ENCODE peak calls at places on chromosome X, in six cellular contexts. R is prostate gland, M is GM12878, G is H1, K is upper lobe of left lung, B is stomach. W is an unnamed sample.

GRCh38 chrX:56802921-56803848 is 74.1 kb downstream of the NBDY start:
- DNase-seq in R (peak), M (peak), G (peak), K (no peak), B (peak), W (peak)

GRCh38 chrX:50536955-50537354 is 66.3 kb upstream of the DGKK start:
- DNase-seq in R (no peak), M (no peak), G (no peak), K (no peak), B (no peak), W (no peak)

GRCh38 chrX:148806145-148806868 is 305.9 kb downstream of the AFF2 start:
- DNase-seq in R (no peak), M (no peak), G (no peak), K (no peak), B (no peak), W (no peak)

GRCh38 chrX:70669120-70669519 is 224.5 kb downstream of the DLG3 start:
- DNase-seq in R (no peak), M (no peak), G (no peak), K (no peak), B (no peak), W (no peak)

GRCh38 chrX:154096140-154097002 is 1.1 kb downstream of the MECP2 start:
- DNase-seq in R (no peak), M (no peak), G (no peak), K (no peak), B (no peak), W (no peak)

GRCh38 chrX:148661035-148661434 is 160.6 kb downstream of the AFF2 start:
- DNase-seq in R (no peak), M (no peak), G (no peak), K (no peak), B (no peak), W (no peak)

GRCh38 chrX:100864967-100865366 is 9.2 kb downstream of the NOX1 start:
- DNase-seq in R (no peak), M (no peak), G (no peak), K (no peak), B (no peak), W (no peak)

GRCh38 chrX:43813898-43814297 is 68.4 kb downstream of the MAOB start:
- DNase-seq in R (no peak), M (no peak), G (no peak), K (no peak), B (no peak), W (no peak)

GRCh38 chrX:133294126-133294525 is 76.0 kb upstream of the TFDP3 start:
- DNase-seq in R (no peak), M (no peak), G (no peak), K (no peak), B (no peak), W (no peak)

GRCh38 chrX:21375795-21376069 is 1.5 kb downstream of the CNKSR2 start:
- DNase-seq in R (no peak), M (no peak), G (no peak), K (no peak), B (no peak), W (no peak)

GRCh38 chrX:74670028-74670427 is 55.6 kb upstream of the RLIM start:
- DNase-seq in R (no peak), M (no peak), G (no peak), K (no peak), B (no peak), W (no peak)

GRCh38 chrX:123087326-123087725 is 96.8 kb upstream of the GRIA3 start:
- DNase-seq in R (no peak), M (no peak), G (no peak), K (no peak), B (no peak), W (no peak)

GRCh38 chrX:37846141-37846540 is 1.2 kb downstream of the DYNLT3 start:
- DNase-seq in R (no peak), M (no peak), G (no peak), K (no peak), B (no peak), W (no peak)

GRCh38 chrX:41720125-41720780 is 3.7 kb upstream of the GPR82 start:
- DNase-seq in R (no peak), M (peak), G (no peak), K (no peak), B (peak), W (no peak)

GRCh38 chrX:110853610-110854009 is 58.0 kb upstream of the CHRDL1 start:
- DNase-seq in R (peak), M (no peak), G (no peak), K (no peak), B (no peak), W (peak)

GRCh38 chrX:119529355-119530276 is 35.6 kb downstream of the STEEP1 start:
- DNase-seq in R (no peak), M (no peak), G (no peak), K (no peak), B (no peak), W (no peak)

GRCh38 chrX:96685205-96686099 is 810 bp downstream of the DIAPH2 start:
- DNase-seq in R (peak), M (no peak), G (no peak), K (no peak), B (peak), W (no peak)

GRCh38 chrX:153408871-153409351 is 2.4 kb upstream of the ZFP92 start:
- DNase-seq in R (no peak), M (no peak), G (no peak), K (no peak), B (no peak), W (no peak)

GRCh38 chrX:21493226-21493850 is 119.1 kb downstream of the CNKSR2 start:
- DNase-seq in R (no peak), M (no peak), G (no peak), K (no peak), B (no peak), W (no peak)

GRCh38 chrX:69020316-69020715 is 144.9 kb downstream of the PJA1 start:
- DNase-seq in R (no peak), M (no peak), G (no peak), K (no peak), B (no peak), W (no peak)

GRCh38 chrX:51336584-51336983 is 4.0 kb downstream of the NUDT10 start:
- DNase-seq in R (peak), M (no peak), G (no peak), K (no peak), B (no peak), W (no peak)

GRCh38 chrX:69538321-69538876 is 34.3 kb downstream of the NALF2 start:
- DNase-seq in R (peak), M (no peak), G (peak), K (peak), B (peak), W (peak)

GRCh38 chrX:153771686-153772607 is 7.9 kb downstream of the PLXNB3 start:
- DNase-seq in R (no peak), M (no peak), G (no peak), K (peak), B (no peak), W (no peak)

GRCh38 chrX:31508338-31508737 is 436.5 kb upstream of the FTHL17 start:
- DNase-seq in R (no peak), M (no peak), G (no peak), K (no peak), B (no peak), W (peak)

DNA sequence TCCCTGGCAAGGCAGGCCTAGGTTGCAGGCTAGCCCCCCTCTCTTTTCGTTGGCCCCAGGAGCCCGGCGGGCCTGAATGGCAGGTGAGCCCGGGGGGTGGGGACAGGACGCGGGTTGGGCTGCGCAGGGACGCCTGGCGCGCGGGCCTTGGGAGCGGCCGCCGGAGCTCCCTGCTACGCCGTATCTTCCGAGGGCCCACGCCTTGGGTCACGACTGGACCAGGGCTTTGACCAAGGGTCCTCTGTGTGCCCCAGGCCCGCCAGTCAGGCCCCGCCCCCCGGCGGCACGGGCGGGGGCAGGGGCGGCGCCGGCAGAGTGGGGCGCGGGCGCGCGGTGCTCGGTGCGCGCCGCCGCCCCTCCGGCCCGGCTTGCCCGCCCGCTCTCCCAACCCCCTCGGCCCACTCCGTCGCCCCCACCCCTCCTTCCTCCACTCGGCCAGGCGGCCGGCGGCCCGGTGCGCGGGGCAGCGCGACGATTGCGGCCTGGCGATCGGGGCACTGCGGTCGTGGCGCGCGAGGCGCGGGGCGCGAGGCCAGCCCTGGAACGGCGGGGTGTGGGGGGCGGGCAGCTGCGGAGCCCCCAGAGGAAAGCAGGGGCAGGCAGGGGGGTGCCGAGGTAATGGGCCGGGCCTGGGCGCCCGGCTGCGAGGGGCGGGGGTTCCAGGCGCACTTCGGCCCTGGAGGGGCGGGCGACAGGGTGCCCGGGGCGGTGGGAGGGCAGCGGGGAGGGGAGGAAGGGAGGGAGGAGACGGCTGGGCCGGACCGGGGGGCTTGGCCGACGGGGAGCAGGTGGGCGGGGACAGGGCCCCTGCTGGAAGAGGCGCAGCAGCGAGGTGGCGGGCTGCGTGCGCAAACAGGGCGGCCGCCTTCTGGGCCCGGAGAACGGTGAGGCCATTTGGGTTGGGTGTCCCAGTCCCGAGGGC is at the start of gene PRRG3:
- DNase-seq in R (no peak), M (no peak), G (no peak), K (peak), B (no peak), W (no peak)
- TF ChIP-seq POLR2AphosphoS5 in R (no peak), M (no peak), G (no peak), K (no peak), B (no peak), W (no peak)

DNA sequence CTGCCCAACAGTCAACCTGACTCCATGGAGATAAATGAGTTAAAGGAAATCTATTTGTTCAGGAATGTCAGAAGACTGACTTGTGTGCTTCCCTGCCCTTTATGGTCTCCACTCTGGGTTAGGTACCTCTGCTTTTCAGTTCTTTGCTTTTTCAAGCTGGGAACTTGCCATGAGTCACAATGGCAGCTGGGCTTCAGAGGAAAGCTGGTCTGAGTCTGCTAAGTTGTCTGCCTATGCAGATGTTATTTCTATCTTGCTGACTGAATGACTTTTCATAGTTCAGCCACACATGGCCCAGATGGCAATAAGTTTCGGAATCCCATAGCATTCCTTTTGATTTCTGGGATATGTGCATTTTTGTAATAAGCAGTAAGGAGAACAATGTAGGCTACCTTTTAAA is 337.9 kb upstream of the FGF13 start:
- DNase-seq in R (no peak), M (no peak), G (no peak), K (no peak), B (no peak), W (no peak)
- TF ChIP-seq POLR2A in R (no peak), M (no peak), G (no peak), K (no peak), B (no peak), W (no peak)

GRCh38 chrX:12349201-12349600 is 210.9 kb downstream of the FRMPD4 start:
- DNase-seq in R (no peak), M (no peak), G (peak), K (no peak), B (no peak), W (no peak)
- TF ChIP-seq CTCF in R (no peak), M (no peak), G (no peak), K (no peak), B (no peak), W (no peak)

GRCh38 chrX:48918644-48919340 is at the start of gene PIM2:
- DNase-seq in R (peak), M (peak), G (peak), K (peak), B (peak), W (peak)

GRCh38 chrX:48914593-48915493 is 3.4 kb upstream of the SLC35A2 start:
- DNase-seq in R (no peak), M (no peak), G (no peak), K (no peak), B (no peak), W (no peak)

GRCh38 chrX:48918303-48918643 is 551 bp downstream of the PIM2 start:
- DNase-seq in R (no peak), M (no peak), G (no peak), K (no peak), B (no peak), W (no peak)

GRCh38 chrX:48919360-48919821 is 567 bp upstream of the PIM2 start:
- DNase-seq in R (no peak), M (no peak), G (no peak), K (no peak), B (no peak), W (no peak)

DNA sequence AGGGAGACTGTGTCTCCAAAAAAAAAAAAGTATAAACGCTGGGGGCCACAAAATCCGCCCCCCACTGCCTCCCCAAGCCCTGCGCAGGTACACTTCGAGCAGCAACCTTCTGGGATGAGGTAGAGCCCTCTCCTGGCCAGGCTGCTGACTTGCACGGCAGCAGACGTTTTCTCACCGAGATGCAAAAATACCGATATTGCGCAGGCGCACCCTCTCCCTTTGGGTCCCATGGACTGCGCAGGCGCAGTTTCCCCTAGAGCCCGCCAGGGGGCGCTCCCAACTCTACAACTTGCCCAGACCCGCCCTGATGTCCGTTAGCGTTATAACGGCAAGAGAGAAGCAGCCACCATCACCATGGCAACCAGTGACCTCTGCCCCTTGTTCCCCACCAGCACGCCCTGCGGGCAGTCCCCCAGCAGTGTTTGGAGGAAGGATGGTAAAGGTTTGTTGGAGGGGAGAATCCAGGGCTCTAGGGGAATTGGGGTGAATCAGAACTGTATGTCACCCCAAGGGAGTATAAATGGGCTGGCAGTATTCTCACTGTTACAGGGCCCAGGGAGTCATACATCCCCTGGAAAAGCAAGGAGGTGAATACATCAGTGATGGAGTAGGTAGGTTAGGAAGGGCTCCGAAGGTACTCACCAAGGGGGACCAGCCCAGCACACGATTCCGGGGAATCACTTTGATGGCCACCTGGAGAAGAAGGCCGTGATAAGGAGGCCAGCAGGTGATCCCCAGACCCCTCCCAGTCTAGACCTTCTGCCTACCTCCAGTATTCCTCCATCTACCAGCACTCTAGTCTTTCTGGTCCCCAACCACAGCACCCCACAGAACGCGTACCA is 1.5 kb downstream of the PIM2 start:
- DNase-seq in R (peak), M (peak), G (peak), K (peak), B (peak), W (peak)
- TF ChIP-seq POLR2AphosphoS5 in R (peak), M (peak), G (no peak), K (peak), B (peak), W (peak)

GRCh38 chrX:48684134-48684533 is 535 bp downstream of the WAS start:
- DNase-seq in R (no peak), M (no peak), G (no peak), K (no peak), B (no peak), W (no peak)

GRCh38 chrX:48688531-48689142 is 5.0 kb downstream of the WAS start:
- DNase-seq in R (no peak), M (no peak), G (no peak), K (no peak), B (no peak), W (no peak)

GRCh38 chrX:48685416-48685815 is 1.8 kb downstream of the WAS start:
- DNase-seq in R (no peak), M (no peak), G (no peak), K (no peak), B (no peak), W (no peak)

GRCh38 chrX:48681539-48682183 is 1.9 kb upstream of the WAS start:
- DNase-seq in R (no peak), M (no peak), G (no peak), K (no peak), B (no peak), W (no peak)

GRCh38 chrX:48683411-48683982 is at the start of gene WAS:
- DNase-seq in R (no peak), M (peak), G (no peak), K (no peak), B (no peak), W (no peak)
- TF ChIP-seq POLR2A in R (no peak), M (peak), G (no peak), K (no peak), B (no peak), W (no peak)

DNA sequence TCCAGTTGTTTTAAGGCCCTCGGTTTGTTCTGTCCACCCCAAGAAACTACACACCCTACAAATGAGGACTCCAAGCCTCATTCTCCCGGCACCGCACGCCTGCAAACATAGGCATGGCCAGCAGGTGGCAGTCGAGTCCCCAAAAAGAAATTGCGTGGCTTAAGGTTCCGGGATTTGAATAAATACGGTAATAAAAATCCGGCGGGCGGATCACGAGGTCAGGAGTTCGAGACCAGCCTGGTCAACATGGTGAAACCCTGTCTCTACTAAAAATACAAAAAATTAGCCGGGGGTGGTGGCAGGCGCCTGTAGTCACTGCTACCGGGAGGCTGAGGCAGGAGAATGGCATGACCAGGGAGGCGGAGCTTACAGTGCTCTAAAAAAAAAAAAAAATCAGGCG is 21.8 kb upstream of the CSF2RA start:
- DNase-seq in R (no peak), M (peak), G (no peak), K (peak), B (peak), W (peak)
- TF ChIP-seq CTCF in R (peak), M (peak), G (no peak), K (peak), B (peak), W (peak)

GRCh38 chrX:134883134-134883700 is 107.6 kb upstream of the SMIM10 start:
- DNase-seq in R (no peak), M (no peak), G (no peak), K (no peak), B (no peak), W (no peak)

GRCh38 chrX:134880866-134881265 is 109.9 kb upstream of the SMIM10 start:
- DNase-seq in R (no peak), M (no peak), G (no peak), K (no peak), B (no peak), W (no peak)

GRCh38 chrX:134891652-134892051 is 99.1 kb upstream of the SMIM10 start:
- DNase-seq in R (no peak), M (no peak), G (no peak), K (no peak), B (no peak), W (no peak)

GRCh38 chrX:134885336-134886016 is 105.3 kb upstream of the SMIM10 start:
- DNase-seq in R (no peak), M (no peak), G (no peak), K (no peak), B (no peak), W (no peak)

DNA sequence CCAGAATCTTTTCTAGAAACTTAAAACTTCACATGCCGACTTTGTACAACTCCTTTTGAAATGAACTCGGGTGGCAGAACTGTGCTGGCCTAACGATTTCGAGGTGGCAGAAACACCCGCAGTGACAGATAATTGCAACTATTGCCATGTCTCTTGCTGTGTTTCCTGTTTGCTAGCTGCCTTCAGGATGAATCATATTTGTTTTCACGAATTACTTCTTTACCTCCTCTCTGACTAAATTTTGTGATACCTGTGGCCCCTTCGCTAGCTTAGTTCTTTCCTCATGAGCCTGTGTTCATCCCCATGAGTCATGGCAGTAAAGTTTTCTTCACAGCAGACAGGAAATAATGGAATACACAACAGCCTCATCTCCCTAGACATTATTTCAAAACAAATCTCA is 104.6 kb upstream of the SMIM10 start:
- DNase-seq in R (no peak), M (no peak), G (no peak), K (no peak), B (no peak), W (no peak)
- TF ChIP-seq POLR2AphosphoS5 in R (no peak), M (no peak), G (no peak), K (no peak), B (no peak), W (no peak)

W was measured in breast epithelium.